ENCODE peak calls at places on chromosomes 7 and 10, in five cellular contexts. F, R, P, A and C are unnamed samples.

GRCh38 chr7:73560035-73560835 is 2.7 kb upstream of the BCL7B start:
- DNase-seq in F (peak; percentile 90), R (peak; percentile 38), P (peak; percentile 87), A (peak; percentile 64), C (peak; percentile 67)

GRCh38 chr7:75687246-75688088 is 51.3 kb downstream of the HIP1 start:
- DNase-seq in F (no peak), R (no peak), P (no peak), A (no peak), C (no peak)

GRCh38 chr7:91230503-91230902 is 33.7 kb upstream of the FZD1 start:
- DNase-seq in F (no peak), R (no peak), P (no peak), A (no peak), C (no peak)

GRCh38 chr7:41029072-41029492 is 673.8 kb downstream of the INHBA start:
- DNase-seq in F (peak; percentile 99), R (no peak), P (peak; percentile 73), A (peak; percentile 88), C (peak; percentile 87)

GRCh38 chr7:121071662-121072061 is 83.2 kb downstream of the CPED1 start:
- DNase-seq in F (no peak), R (no peak), P (no peak), A (no peak), C (no peak)

GRCh38 chr10:128047337-128047736 is 78.9 kb downstream of the MKI67 start:
- DNase-seq in F (peak; percentile 56), R (no peak), P (no peak), A (peak; percentile 80), C (peak; percentile 96)

GRCh38 chr10:128373831-128374230 is 247.6 kb upstream of the MKI67 start:
- DNase-seq in F (no peak), R (no peak), P (no peak), A (no peak), C (no peak)

GRCh38 chr7:2460188-2460587 is 16.0 kb downstream of the GRIFIN start:
- DNase-seq in F (no peak), R (no peak), P (no peak), A (no peak), C (no peak)

GRCh38 chr7:28466885-28467284 is 54.6 kb downstream of the CREB5 start:
- DNase-seq in F (no peak), R (no peak), P (no peak), A (no peak), C (no peak)

GRCh38 chr7:48634116-48634632 is 290.2 kb upstream of the CDC14C start:
- DNase-seq in F (no peak), R (no peak), P (no peak), A (no peak), C (no peak)

GRCh38 chr10:105834261-105835059 is 1193.4 kb downstream of the SORCS3 start:
- DNase-seq in F (peak; percentile 48), R (no peak), P (no peak), A (peak; percentile 7), C (no peak)

GRCh38 chr10:48536226-48536500 is 68.7 kb downstream of the ARHGAP22 start:
- DNase-seq in F (no peak), R (no peak), P (no peak), A (no peak), C (no peak)

GRCh38 chr7:128099204-128099671 is 68.0 kb upstream of the LRRC4 start:
- DNase-seq in F (peak; percentile 64), R (no peak), P (peak; percentile 29), A (peak; percentile 17), C (peak; percentile 44)

GRCh38 chr10:127303746-127304145 is 107.4 kb upstream of the INSYN2A start:
- DNase-seq in F (no peak), R (no peak), P (no peak), A (no peak), C (no peak)

GRCh38 chr10:43679509-43679908 is 30.8 kb upstream of the ZNF32 start:
- DNase-seq in F (peak; percentile 55), R (no peak), P (peak; percentile 55), A (peak; percentile 10), C (peak; percentile 80)

GRCh38 chr7:147400221-147400689 is 1190.3 kb upstream of the C7orf33 start:
- DNase-seq in F (peak; percentile 67), R (no peak), P (peak; percentile 96), A (peak; percentile 60), C (peak; percentile 21)

GRCh38 chr7:105806592-105807266 is 69.7 kb downstream of the ATXN7L1 start:
- DNase-seq in F (peak; percentile 74), R (no peak), P (peak; percentile 52), A (peak; percentile 65), C (peak; percentile 69)

GRCh38 chr7:29135851-29136250 is 10.5 kb downstream of the CPVL start:
- DNase-seq in F (no peak), R (no peak), P (no peak), A (no peak), C (no peak)

GRCh38 chr7:30459591-30460245 is 18.9 kb downstream of the NOD1 start:
- DNase-seq in F (peak; percentile 96), R (peak; percentile 74), P (peak; percentile 97), A (peak; percentile 98), C (peak; percentile 57)

GRCh38 chr7:94190599-94191061 is 186.5 kb upstream of the BET1 start:
- DNase-seq in F (peak; percentile 98), R (no peak), P (peak; percentile 97), A (peak; percentile 96), C (peak; percentile 82)

GRCh38 chr10:76035728-76036409 is 604.4 kb downstream of the LRMDA start:
- DNase-seq in F (no peak), R (no peak), P (no peak), A (no peak), C (no peak)

GRCh38 chr7:158023563-158024350 is 563.9 kb downstream of the PTPRN2 start:
- DNase-seq in F (no peak), R (no peak), P (no peak), A (no peak), C (no peak)

GRCh38 chr10:129937351-129937751 is 26.7 kb downstream of the EBF3 start:
- DNase-seq in F (no peak), R (no peak), P (no peak), A (no peak), C (no peak)

GRCh38 chr7:1531263-1531978 is 919 bp downstream of the MAFK start:
- DNase-seq in F (peak; percentile 24), R (peak; percentile 48), P (peak; percentile 36), A (peak; percentile 44), C (peak; percentile 41)

GRCh38 chr7:102284891-102285540 is 1.7 kb upstream of the SH2B2 start:
- DNase-seq in F (no peak), R (peak; percentile 32), P (no peak), A (no peak), C (no peak)

GRCh38 chr7:40219917-40220316 is 85.1 kb downstream of the SUGCT start:
- DNase-seq in F (peak; percentile 91), R (no peak), P (peak; percentile 76), A (peak; percentile 79), C (peak; percentile 31)

GRCh38 chr10:124916098-124916584 is 25.8 kb upstream of the ZRANB1 start:
- DNase-seq in F (peak; percentile 32), R (no peak), P (peak; percentile 4), A (peak; percentile 33), C (no peak)

GRCh38 chr10:124918906-124919305 is 23.0 kb upstream of the ZRANB1 start:
- DNase-seq in F (no peak), R (no peak), P (peak; percentile 20), A (no peak), C (no peak)

GRCh38 chr10:124917939-124918830 is 23.7 kb upstream of the ZRANB1 start:
- DNase-seq in F (peak; percentile 86), R (no peak), P (peak; percentile 83), A (peak; percentile 68), C (peak; percentile 69)

GRCh38 chr10:124917168-124917938 is 24.6 kb upstream of the ZRANB1 start:
- DNase-seq in F (peak; percentile 52), R (peak; percentile 44), P (peak; percentile 41), A (peak; percentile 46), C (peak; percentile 35)

GRCh38 chr10:124916585-124917167 is 25.2 kb upstream of the ZRANB1 start:
- DNase-seq in F (peak; percentile 94), R (peak; percentile 99), P (peak; percentile 94), A (peak; percentile 95), C (peak; percentile 96)
- TF ChIP-seq CTCF in F (no peak), R (no peak), P (no peak), A (no peak), C (no peak)

GRCh38 chr7:152173372-152174070 is 148.0 kb downstream of the GALNT11 start:
- DNase-seq in F (peak; percentile 11), R (no peak), P (peak; percentile 2), A (no peak), C (no peak)
- TF ChIP-seq CTCF in F (no peak), R (no peak), P (no peak), A (no peak), C (no peak)

DNA sequence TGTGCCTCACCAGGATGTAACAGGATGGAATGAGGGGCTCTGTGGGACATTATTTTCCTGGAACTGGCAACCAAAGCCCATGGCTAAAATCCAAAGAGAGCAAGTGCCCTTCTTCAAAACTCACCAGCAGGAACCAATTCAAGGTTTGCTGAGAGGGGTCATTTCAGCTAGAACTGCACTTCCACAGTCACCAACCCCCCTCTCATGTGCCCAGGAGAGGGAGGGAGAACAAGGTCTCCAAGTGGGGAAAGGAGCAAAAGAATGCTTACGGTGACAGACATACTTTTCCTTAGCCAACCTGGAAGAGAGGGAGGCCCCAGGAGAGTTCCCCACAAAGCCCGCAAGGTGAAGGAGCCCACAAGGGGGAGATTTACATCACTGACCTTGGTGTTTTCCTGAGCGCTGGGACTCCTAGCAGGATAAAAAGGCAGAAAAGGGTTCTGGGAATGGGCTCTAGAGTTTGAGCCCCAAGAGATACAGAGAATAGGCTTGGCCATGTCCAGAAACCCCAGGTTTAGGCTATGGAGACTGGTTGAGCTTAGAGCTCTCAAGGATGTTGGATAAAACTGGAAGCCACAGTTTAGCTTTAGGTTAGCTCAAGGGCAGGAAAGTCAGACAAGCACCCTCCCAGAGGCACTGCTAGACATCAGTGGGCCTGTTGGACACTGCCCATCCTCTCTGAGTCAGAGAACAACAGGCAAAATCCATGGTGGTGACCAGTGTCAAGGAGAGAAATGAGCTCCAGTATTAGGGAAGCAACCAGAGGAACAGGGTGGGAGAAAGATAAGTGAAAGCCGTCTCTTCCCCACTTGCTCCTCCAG is 63.9 kb upstream of the GHITM start:
- DNase-seq in F (no peak), R (no peak), P (no peak), A (no peak), C (no peak)
- TF ChIP-seq CTCF in F (no peak), R (no peak), P (no peak), A (no peak), C (no peak)

GRCh38 chr7:15557186-15557585 is 4.6 kb downstream of the AGMO start:
- DNase-seq in F (no peak), R (no peak), P (no peak), A (no peak), C (no peak)

GRCh38 chr7:15554744-15555143 is 7.1 kb downstream of the AGMO start:
- DNase-seq in F (no peak), R (no peak), P (no peak), A (no peak), C (no peak)

GRCh38 chr7:15556706-15557105 is 5.1 kb downstream of the AGMO start:
- DNase-seq in F (no peak), R (no peak), P (no peak), A (no peak), C (no peak)

GRCh38 chr7:15554081-15554480 is 7.7 kb downstream of the AGMO start:
- DNase-seq in F (peak; percentile 38), R (no peak), P (peak; percentile 57), A (peak; percentile 22), C (no peak)

GRCh38 chr7:15555385-15555859 is 6.4 kb downstream of the AGMO start:
- DNase-seq in F (no peak), R (no peak), P (peak; percentile 36), A (peak; percentile 43), C (no peak)
- TF ChIP-seq CTCF in F (no peak), R (no peak), P (peak; percentile 46), A (peak; percentile 29), C (no peak)

GRCh38 chr10:14878266-14879054 is at the start of gene SUV39H2:
- DNase-seq in F (peak; percentile 92), R (peak; percentile 94), P (peak; percentile 94), A (peak; percentile 95), C (peak; percentile 95)
- TF ChIP-seq CTCF in F (no peak), R (no peak), P (no peak), A (no peak), C (no peak)